ENCODE peak calls at places on chromosomes 16 and 17, in eight cellular contexts. M is left ventricle myocardium inferior; I is CD8-positive, alpha-beta T cell; B is endodermal cell; K is uterus; U is K562; Z is fibroblast of lung; V is breast epithelium. L is an unnamed sample.

GRCh38 chr17:10737168-10737622 is 7.4 kb upstream of the TMEM220 start:
- DNase-seq in M (peak), I (peak), B (peak), K (peak), U (peak), Z (peak), V (peak), L (no peak)

GRCh38 chr17:55005520-55005919 is 37.0 kb downstream of the STXBP4 start:
- DNase-seq in M (no peak), I (no peak), B (peak), K (no peak), U (peak), Z (peak), V (no peak), L (no peak)

GRCh38 chr17:39235555-39236221 is 9.9 kb upstream of the STAC2 start:
- DNase-seq in M (no peak), I (no peak), B (peak), K (no peak), U (peak), Z (peak), V (no peak), L (peak)

GRCh38 chr17:74454197-74455024 is 12.0 kb upstream of the CD300A start:
- DNase-seq in M (peak), I (peak), B (peak), K (peak), U (no peak), Z (peak), V (no peak), L (no peak)

GRCh38 chr17:77963441-77963840 is 4.9 kb downstream of the TNRC6C start:
- DNase-seq in M (peak), I (peak), B (no peak), K (no peak), U (peak), Z (peak), V (peak), L (peak)

GRCh38 chr17:46732754-46733398 is 85.6 kb downstream of the WNT3 start:
- DNase-seq in M (no peak), I (no peak), B (peak), K (no peak), U (no peak), Z (no peak), V (no peak), L (no peak)

GRCh38 chr17:47310186-47310733 is 13.5 kb upstream of the EFCAB13 start:
- DNase-seq in M (no peak), I (no peak), B (peak), K (no peak), U (no peak), Z (no peak), V (no peak), L (no peak)

GRCh38 chr16:86414991-86415740 is 95.2 kb upstream of the FOXF1 start:
- DNase-seq in M (no peak), I (no peak), B (no peak), K (no peak), U (no peak), Z (no peak), V (no peak), L (no peak)

GRCh38 chr16:3510410-3510809 is 9.6 kb downstream of the CLUAP1 start:
- DNase-seq in M (no peak), I (no peak), B (no peak), K (no peak), U (no peak), Z (no peak), V (no peak), L (no peak)
- H3K27ac ChIP-seq in M (no peak), I (peak), B (no peak), K (no peak), U (no peak), Z (no peak), V (no peak), L (peak)

DNA sequence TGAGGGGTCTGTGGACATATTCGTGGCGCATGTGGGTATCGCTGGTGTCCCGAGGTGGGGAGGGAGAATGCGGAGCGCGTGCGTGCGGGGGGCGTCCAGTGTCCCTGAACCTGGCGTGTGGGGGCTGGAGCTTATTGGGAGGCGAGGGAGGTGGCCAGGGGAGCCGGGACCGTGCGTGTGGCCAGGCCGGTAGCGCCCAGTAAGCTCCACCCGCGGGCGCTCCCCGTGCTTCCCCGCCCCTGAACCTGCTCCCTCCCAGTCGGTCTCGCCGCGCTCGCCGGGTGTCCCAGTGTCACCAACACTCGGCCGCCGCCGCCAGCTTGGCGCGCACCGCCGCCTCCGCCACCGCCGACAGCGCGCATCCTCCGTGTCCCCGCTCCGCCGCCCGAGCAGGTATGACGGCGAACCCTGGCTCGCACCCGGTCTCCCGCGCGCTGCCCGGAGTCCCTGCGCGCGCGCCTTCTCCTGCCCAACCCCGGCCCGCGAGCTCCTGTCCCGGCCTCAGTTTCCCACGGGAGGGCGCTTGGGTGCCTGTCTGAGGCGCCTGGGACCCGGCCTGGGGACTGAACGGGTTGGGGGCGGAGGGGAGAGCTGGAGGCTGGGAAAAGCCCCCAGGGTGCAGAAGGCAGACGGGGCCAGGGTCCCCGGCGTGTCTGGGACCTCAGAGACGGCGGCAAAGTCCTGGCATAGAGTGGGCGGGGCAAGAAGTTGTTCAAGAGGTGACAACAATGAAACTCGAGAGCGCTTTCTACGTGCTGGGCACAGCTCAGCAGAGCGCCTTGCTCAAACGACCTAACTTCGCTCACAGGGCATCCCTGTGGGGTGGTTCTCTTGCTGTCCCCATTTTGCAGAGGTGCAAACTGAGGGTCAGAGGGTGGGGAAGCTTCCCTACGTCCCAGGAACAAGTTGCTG is at the start of gene SCNN1B:
- DNase-seq in M (no peak), I (no peak), B (peak), K (no peak), U (no peak), Z (no peak), V (no peak), L (no peak)
- H3K27ac ChIP-seq in M (no peak), I (no peak), B (no peak), K (no peak), U (no peak), Z (no peak), V (peak), L (no peak)

DNA sequence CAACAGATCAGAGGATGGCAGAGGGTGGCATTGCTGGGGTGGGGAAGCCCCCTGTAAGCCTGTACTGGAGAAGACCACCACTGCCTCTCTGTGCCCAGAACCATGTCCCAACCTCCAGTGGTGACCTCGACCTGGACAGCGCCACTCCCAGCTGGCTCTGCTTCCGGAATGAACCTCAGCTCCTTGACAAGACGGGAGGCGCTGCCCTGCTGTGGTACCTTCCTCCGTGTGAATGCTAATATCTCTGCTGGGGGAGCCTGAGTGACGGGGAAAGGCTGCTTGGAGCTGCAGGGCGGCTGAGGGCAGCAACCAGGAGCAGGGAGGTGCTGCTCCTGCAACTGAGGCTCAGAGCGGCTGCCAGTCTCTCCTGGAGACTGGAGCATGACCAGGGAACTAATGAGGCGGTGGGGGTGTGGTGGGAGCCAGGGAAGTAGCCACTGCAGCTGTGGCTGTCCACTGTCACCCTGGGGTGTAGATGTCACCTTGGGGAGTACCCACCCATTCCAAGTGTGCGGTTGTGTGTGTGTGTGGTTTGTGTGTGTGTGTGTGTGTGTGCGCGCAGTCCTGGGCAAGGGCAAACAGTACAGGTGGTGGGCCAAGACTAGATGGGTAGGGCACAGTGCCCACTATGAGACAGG is 6.2 kb downstream of the PRCD start:
- DNase-seq in M (peak), I (no peak), B (peak), K (no peak), U (no peak), Z (no peak), V (no peak), L (no peak)
- H3K27ac ChIP-seq in M (peak), I (no peak), B (no peak), K (no peak), U (no peak), Z (peak), V (no peak), L (no peak)

DNA sequence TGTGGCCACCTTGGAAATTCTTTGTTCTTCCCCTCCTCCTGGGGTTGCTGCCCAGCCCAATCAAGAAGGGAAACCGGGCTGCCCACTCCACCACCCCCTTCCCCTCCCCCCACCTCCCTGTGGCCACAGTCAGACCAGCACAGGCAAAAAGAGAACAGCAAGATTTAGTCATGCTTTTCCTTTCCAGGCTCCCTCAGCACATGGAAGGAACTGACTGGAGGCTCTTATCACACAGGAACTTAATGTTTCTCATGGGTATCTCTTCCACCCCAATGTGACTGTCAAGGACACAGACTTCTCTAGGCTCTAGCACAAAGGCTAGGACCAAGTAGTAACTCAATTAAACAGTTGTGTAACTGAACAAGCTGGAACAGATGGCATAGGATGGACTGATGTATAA is 3.0 kb upstream of the CCL1 start:
- DNase-seq in M (no peak), I (no peak), B (peak), K (no peak), U (no peak), Z (no peak), V (no peak), L (no peak)
- H3K27ac ChIP-seq in M (no peak), I (no peak), B (no peak), K (no peak), U (no peak), Z (no peak), V (no peak), L (no peak)

GRCh38 chr16:20865420-20866126 is 34.6 kb downstream of the DCUN1D3 start:
- DNase-seq in M (no peak), I (no peak), B (no peak), K (no peak), U (no peak), Z (peak), V (no peak), L (no peak)
- H3K27ac ChIP-seq in M (peak), I (no peak), B (no peak), K (peak), U (peak), Z (peak), V (peak), L (no peak)

DNA sequence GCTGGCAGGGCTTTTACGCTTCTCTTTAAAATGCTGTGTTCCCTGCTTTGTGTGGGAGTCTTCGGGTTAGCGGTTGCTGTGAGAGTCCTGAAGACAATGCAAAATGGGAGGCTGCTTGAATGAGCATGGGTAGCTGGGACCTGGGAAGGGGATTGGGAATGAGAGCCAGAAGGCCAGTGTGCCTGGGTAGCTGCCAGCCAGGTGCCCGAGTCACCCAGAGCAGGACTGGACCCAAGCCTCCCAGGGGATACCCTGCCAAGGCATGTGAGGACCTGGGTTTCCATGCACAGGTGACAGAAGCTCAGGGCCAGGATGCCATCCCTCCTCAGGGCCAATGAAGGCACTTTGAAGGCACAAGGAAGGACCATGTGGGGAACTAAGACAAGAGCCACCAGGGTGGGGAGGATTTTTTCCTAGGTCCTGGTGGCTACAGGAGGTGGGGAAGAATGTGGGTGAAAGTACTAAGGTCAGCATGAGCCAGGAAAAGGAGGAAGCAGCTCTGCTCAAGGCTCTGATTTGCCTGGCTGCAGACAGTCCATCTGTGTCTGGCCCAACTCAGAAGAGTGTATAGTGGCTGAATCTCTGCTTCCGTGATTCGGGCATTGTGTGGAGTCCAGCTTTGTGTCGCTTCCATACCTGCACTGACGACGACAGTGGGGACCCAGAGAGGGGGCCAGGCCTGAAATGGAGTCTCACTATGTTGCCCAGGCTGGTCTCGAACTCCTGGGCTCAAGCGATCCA is 20.5 kb downstream of the TMEM94 start:
- DNase-seq in M (no peak), I (no peak), B (peak), K (no peak), U (no peak), Z (no peak), V (no peak), L (no peak)
- H3K27ac ChIP-seq in M (peak), I (no peak), B (peak), K (peak), U (no peak), Z (no peak), V (peak), L (no peak)

L was measured in CD4-positive, alpha-beta memory T cell.